ENCODE peak calls at places on chromosomes 6 and 20, in four cellular contexts. M is A549, Q is activated T-helper 1 cell treated with Interleukin-2 at 50 U/mL for 16 hours, S is DMS153. D is an unnamed sample.

GRCh38 chr6:80638222-80639055 is 532.0 kb downstream of the BCKDHB start:
- DNase-seq in M (peak; percentile 93), Q (no peak), S (peak; percentile 99), D (no peak)

GRCh38 chr20:11776687-11777086 is 141.0 kb upstream of the BTBD3 start:
- DNase-seq in S (no peak), M (no peak), Q (no peak), D (no peak)

GRCh38 chr6:131400054-131400781 is 172.8 kb upstream of the ARG1 start:
- DNase-seq in Q (no peak), M (peak; percentile 63), S (no peak), D (no peak)

GRCh38 chr6:53931086-53931485 is 136.3 kb downstream of the LRRC1 start:
- DNase-seq in Q (no peak), M (no peak), S (no peak), D (no peak)

GRCh38 chr6:166143011-166143410 is 24.6 kb downstream of the TBXT start:
- DNase-seq in S (no peak), Q (no peak), M (no peak), D (no peak)

GRCh38 chr20:18055261-18055660 is 2.5 kb downstream of the OVOL2 start:
- DNase-seq in S (no peak), M (no peak), Q (no peak), D (no peak)

GRCh38 chr20:54346269-54346668 is 129.1 kb upstream of the DOK5 start:
- DNase-seq in M (no peak), Q (no peak), S (peak; percentile 44), D (no peak)

GRCh38 chr20:44166008-44166407 is 21.0 kb downstream of the JPH2 start:
- DNase-seq in Q (no peak), M (peak; percentile 67), S (no peak), D (no peak)

GRCh38 chr6:143406673-143407072 is 43.8 kb downstream of the ADAT2 start:
- DNase-seq in M (no peak), Q (no peak), S (no peak), D (no peak)

GRCh38 chr6:121608270-121608669 is 172.8 kb downstream of the GJA1 start:
- DNase-seq in M (peak; percentile 13), S (no peak), Q (no peak), D (no peak)

GRCh38 chr6:137202078-137202477 is 17.1 kb downstream of the IFNGR1 start:
- DNase-seq in Q (no peak), S (no peak), M (peak; percentile 8), D (no peak)

GRCh38 chr6:144335914-144336313 is 50.8 kb downstream of the UTRN start:
- DNase-seq in Q (no peak), S (no peak), M (no peak), D (no peak)

GRCh38 chr6:45714795-45715507 is 300.7 kb downstream of the CLIC5 start:
- DNase-seq in S (peak; percentile 76), Q (peak; percentile 23), M (peak; percentile 67), D (peak; percentile 49)

GRCh38 chr20:33079267-33079666 is at the start of gene BPIFB4:
- DNase-seq in Q (no peak), M (no peak), S (no peak), D (no peak)

GRCh38 chr6:5537967-5538366 is 276.7 kb downstream of the FARS2 start:
- DNase-seq in M (no peak), S (no peak), Q (no peak), D (no peak)

GRCh38 chr20:58829531-58829941 is 21.2 kb downstream of the GNAS-AS1 start:
- DNase-seq in Q (no peak), M (no peak), S (no peak), D (no peak)

GRCh38 chr6:158149641-158150040 is 18.4 kb downstream of the SERAC1 start:
- DNase-seq in M (no peak), Q (no peak), S (no peak), D (no peak)

GRCh38 chr20:4083103-4083864 is 67.9 kb upstream of the RNF24 start:
- DNase-seq in M (no peak), Q (no peak), S (no peak), D (no peak)

GRCh38 chr6:155524249-155524651 is 68.6 kb upstream of the NOX3 start:
- DNase-seq in S (no peak), M (peak; percentile 25), Q (no peak), D (no peak)

GRCh38 chr6:34630040-34630439 is 66.5 kb downstream of the ILRUN start:
- DNase-seq in Q (no peak), S (no peak), M (peak; percentile 76), D (no peak)

GRCh38 chr20:23528867-23529431 is 38.0 kb downstream of the CST8 start:
- DNase-seq in S (no peak), M (peak; percentile 12), Q (no peak), D (no peak)

GRCh38 chr6:29702519-29703103 is 20.6 kb upstream of the HLA-F start:
- DNase-seq in M (peak; percentile 41), Q (peak; percentile 69), S (no peak), D (peak; percentile 28)

GRCh38 chr6:133591330-133591729 is 297.6 kb upstream of the TCF21 start:
- DNase-seq in S (no peak), Q (no peak), M (no peak), D (no peak)

GRCh38 chr20:25139061-25139705 is 56.3 kb upstream of the ENTPD6 start:
- DNase-seq in M (peak; percentile 51), S (peak; percentile 24), Q (no peak), D (no peak)

GRCh38 chr6:7674291-7674690 is 51.6 kb upstream of the BMP6 start:
- DNase-seq in S (no peak), M (no peak), Q (no peak), D (no peak)

GRCh38 chr6:71537717-71538116 is 249.1 kb downstream of the OGFRL1 start:
- DNase-seq in M (no peak), S (no peak), Q (no peak), D (no peak)

GRCh38 chr20:60138263-60139127 is 180.3 kb downstream of the CDH26 start:
- DNase-seq in M (no peak), S (no peak), Q (no peak), D (no peak)

GRCh38 chr6:17431581-17431980 is 38.2 kb downstream of the CAP2 start:
- DNase-seq in Q (no peak), M (peak; percentile 32), S (no peak), D (no peak)

GRCh38 chr6:13304580-13305255 is 23.6 kb downstream of the TBC1D7 start:
- DNase-seq in S (no peak), Q (no peak), M (no peak), D (no peak)

GRCh38 chr20:63293866-63294535 is 1.0 kb downstream of the COL20A1 start:
- DNase-seq in S (no peak), M (no peak), Q (no peak), D (no peak)

GRCh38 chr20:64045346-64046011 is 4.0 kb downstream of the SOX18 start:
- DNase-seq in Q (no peak), M (no peak), S (no peak), D (no peak)

GRCh38 chr6:140344149-140344913 is 969.9 kb upstream of the CITED2 start:
- DNase-seq in S (no peak), M (peak; percentile 1), Q (no peak), D (no peak)

GRCh38 chr6:45586216-45587171 is 208.8 kb upstream of the SUPT3H start:
- DNase-seq in M (no peak), Q (peak; percentile 39), S (no peak), D (no peak)

GRCh38 chr20:15011631-15012030 is 674.2 kb upstream of the FLRT3 start:
- DNase-seq in M (no peak), Q (no peak), S (no peak), D (no peak)

GRCh38 chr6:131054392-131055250 is 8.4 kb downstream of the EPB41L2 start:
- DNase-seq in M (peak; percentile 39), Q (no peak), S (no peak), D (no peak)

GRCh38 chr20:58706150-58706892 is 13.7 kb downstream of the NPEPL1 start:
- DNase-seq in S (no peak), Q (no peak), M (no peak), D (no peak)

GRCh38 chr20:19583532-19584175 is 174.4 kb upstream of the RIN2 start:
- DNase-seq in M (peak; percentile 61), Q (no peak), S (peak; percentile 66), D (peak; percentile 47)

D was measured in NCI-H1105.